ENCODE peak calls at places on chromosome 9, in ten cellular contexts. One of them, this sample, is unnamed.

GRCh38 chr9:113436753-113437515 is 26.4 kb downstream of the C9orf43 start:
- DNase-seq in hypothalamus: no peak
- DNase-seq in aorta: no peak
- DNase-seq in fibroblast of the conjunctiva: no peak
- DNase-seq in NCI-H1105 treated with DMSO at 0.1 percent for 48 hours: no peak
- DNase-seq in substantia nigra: no peak
- DNase-seq in mesendoderm: no peak
- DNase-seq in nucleus accumbens: no peak
- DNase-seq in T-helper 1 cell: no peak
- DNase-seq in sciatic nerve: no peak
- DNase-seq in this sample: no peak

GRCh38 chr9:88745281-88746001 is 210.5 kb downstream of the NXNL2 start:
- DNase-seq in nucleus accumbens: no peak
- DNase-seq in fibroblast of the conjunctiva: peak
- DNase-seq in sciatic nerve: no peak
- DNase-seq in NCI-H1105 treated with DMSO at 0.1 percent for 48 hours: no peak
- DNase-seq in substantia nigra: no peak
- DNase-seq in aorta: no peak
- DNase-seq in T-helper 1 cell: no peak
- DNase-seq in hypothalamus: no peak
- DNase-seq in mesendoderm: no peak
- DNase-seq in this sample: no peak

GRCh38 chr9:114359801-114360200 is 28.0 kb downstream of the AKNA start:
- DNase-seq in sciatic nerve: no peak
- DNase-seq in nucleus accumbens: no peak
- DNase-seq in fibroblast of the conjunctiva: no peak
- DNase-seq in T-helper 1 cell: no peak
- DNase-seq in hypothalamus: no peak
- DNase-seq in NCI-H1105 treated with DMSO at 0.1 percent for 48 hours: no peak
- DNase-seq in mesendoderm: no peak
- DNase-seq in aorta: peak
- DNase-seq in substantia nigra: no peak
- DNase-seq in this sample: no peak

GRCh38 chr9:4035809-4036208 is 264.1 kb downstream of the GLIS3 start:
- DNase-seq in hypothalamus: no peak
- DNase-seq in nucleus accumbens: no peak
- DNase-seq in mesendoderm: no peak
- DNase-seq in sciatic nerve: no peak
- DNase-seq in T-helper 1 cell: no peak
- DNase-seq in substantia nigra: no peak
- DNase-seq in fibroblast of the conjunctiva: no peak
- DNase-seq in aorta: no peak
- DNase-seq in NCI-H1105 treated with DMSO at 0.1 percent for 48 hours: no peak
- DNase-seq in this sample: no peak

GRCh38 chr9:134723491-134723890 is 81.9 kb downstream of the COL5A1 start:
- DNase-seq in hypothalamus: no peak
- DNase-seq in aorta: no peak
- DNase-seq in T-helper 1 cell: no peak
- DNase-seq in sciatic nerve: no peak
- DNase-seq in substantia nigra: no peak
- DNase-seq in NCI-H1105 treated with DMSO at 0.1 percent for 48 hours: no peak
- DNase-seq in nucleus accumbens: no peak
- DNase-seq in mesendoderm: no peak
- DNase-seq in fibroblast of the conjunctiva: no peak
- DNase-seq in this sample: no peak

GRCh38 chr9:136644593-136645342 is 17.9 kb upstream of the EGFL7 start:
- DNase-seq in fibroblast of the conjunctiva: no peak
- DNase-seq in substantia nigra: no peak
- DNase-seq in NCI-H1105 treated with DMSO at 0.1 percent for 48 hours: no peak
- DNase-seq in sciatic nerve: peak
- DNase-seq in nucleus accumbens: peak
- DNase-seq in aorta: no peak
- DNase-seq in T-helper 1 cell: peak
- DNase-seq in mesendoderm: peak
- DNase-seq in hypothalamus: peak
- DNase-seq in this sample: no peak

GRCh38 chr9:105858284-105858683 is 163.9 kb downstream of the TMEM38B start:
- DNase-seq in substantia nigra: no peak
- DNase-seq in fibroblast of the conjunctiva: no peak
- DNase-seq in sciatic nerve: no peak
- DNase-seq in T-helper 1 cell: no peak
- DNase-seq in hypothalamus: no peak
- DNase-seq in mesendoderm: no peak
- DNase-seq in nucleus accumbens: no peak
- DNase-seq in aorta: no peak
- DNase-seq in NCI-H1105 treated with DMSO at 0.1 percent for 48 hours: no peak
- DNase-seq in this sample: no peak

GRCh38 chr9:12771891-12772290 is 2.9 kb upstream of the LURAP1L start:
- DNase-seq in substantia nigra: no peak
- DNase-seq in NCI-H1105 treated with DMSO at 0.1 percent for 48 hours: no peak
- DNase-seq in sciatic nerve: no peak
- DNase-seq in aorta: no peak
- DNase-seq in nucleus accumbens: no peak
- DNase-seq in hypothalamus: no peak
- DNase-seq in fibroblast of the conjunctiva: no peak
- DNase-seq in T-helper 1 cell: no peak
- DNase-seq in mesendoderm: peak
- DNase-seq in this sample: no peak

GRCh38 chr9:24051587-24051986 is 225.5 kb upstream of the ELAVL2 start:
- DNase-seq in mesendoderm: peak
- DNase-seq in substantia nigra: no peak
- DNase-seq in aorta: no peak
- DNase-seq in sciatic nerve: no peak
- DNase-seq in T-helper 1 cell: no peak
- DNase-seq in NCI-H1105 treated with DMSO at 0.1 percent for 48 hours: no peak
- DNase-seq in nucleus accumbens: no peak
- DNase-seq in fibroblast of the conjunctiva: no peak
- DNase-seq in hypothalamus: no peak
- DNase-seq in this sample: no peak

GRCh38 chr9:130636648-130637020 is 27.8 kb upstream of the PRDM12 start:
- DNase-seq in fibroblast of the conjunctiva: no peak
- DNase-seq in NCI-H1105 treated with DMSO at 0.1 percent for 48 hours: no peak
- DNase-seq in sciatic nerve: no peak
- DNase-seq in mesendoderm: no peak
- DNase-seq in substantia nigra: no peak
- DNase-seq in hypothalamus: no peak
- DNase-seq in nucleus accumbens: no peak
- DNase-seq in T-helper 1 cell: no peak
- DNase-seq in aorta: peak
- DNase-seq in this sample: no peak

GRCh38 chr9:37913480-37914153 is 9.7 kb upstream of the SLC25A51 start:
- DNase-seq in nucleus accumbens: peak
- DNase-seq in sciatic nerve: peak
- DNase-seq in mesendoderm: peak
- DNase-seq in aorta: peak
- DNase-seq in hypothalamus: peak
- DNase-seq in fibroblast of the conjunctiva: no peak
- DNase-seq in substantia nigra: peak
- DNase-seq in T-helper 1 cell: peak
- DNase-seq in NCI-H1105 treated with DMSO at 0.1 percent for 48 hours: peak
- DNase-seq in this sample: peak

GRCh38 chr9:94805585-94805984 is 79.1 kb downstream of the AOPEP start:
- DNase-seq in substantia nigra: no peak
- DNase-seq in nucleus accumbens: no peak
- DNase-seq in hypothalamus: no peak
- DNase-seq in mesendoderm: no peak
- DNase-seq in aorta: no peak
- DNase-seq in fibroblast of the conjunctiva: peak
- DNase-seq in sciatic nerve: no peak
- DNase-seq in T-helper 1 cell: no peak
- DNase-seq in NCI-H1105 treated with DMSO at 0.1 percent for 48 hours: peak
- DNase-seq in this sample: no peak

GRCh38 chr9:128145951-128146351 is 3.3 kb upstream of the LCN2 start:
- DNase-seq in mesendoderm: no peak
- DNase-seq in nucleus accumbens: no peak
- DNase-seq in T-helper 1 cell: no peak
- DNase-seq in substantia nigra: no peak
- DNase-seq in hypothalamus: no peak
- DNase-seq in aorta: peak
- DNase-seq in fibroblast of the conjunctiva: no peak
- DNase-seq in sciatic nerve: no peak
- DNase-seq in NCI-H1105 treated with DMSO at 0.1 percent for 48 hours: no peak
- DNase-seq in this sample: no peak

GRCh38 chr9:133144142-133144886 is 19.4 kb downstream of the GBGT1 start:
- DNase-seq in sciatic nerve: peak
- DNase-seq in T-helper 1 cell: peak
- DNase-seq in mesendoderm: peak
- DNase-seq in fibroblast of the conjunctiva: no peak
- DNase-seq in substantia nigra: peak
- DNase-seq in hypothalamus: peak
- DNase-seq in nucleus accumbens: peak
- DNase-seq in aorta: peak
- DNase-seq in NCI-H1105 treated with DMSO at 0.1 percent for 48 hours: peak
- DNase-seq in this sample: peak

GRCh38 chr9:121271368-121272351 is 3.7 kb downstream of the GSN start:
- DNase-seq in NCI-H1105 treated with DMSO at 0.1 percent for 48 hours: no peak
- DNase-seq in hypothalamus: no peak
- DNase-seq in fibroblast of the conjunctiva: no peak
- DNase-seq in mesendoderm: no peak
- DNase-seq in nucleus accumbens: no peak
- DNase-seq in aorta: no peak
- DNase-seq in T-helper 1 cell: no peak
- DNase-seq in sciatic nerve: peak
- DNase-seq in substantia nigra: no peak
- DNase-seq in this sample: no peak

GRCh38 chr9:117218951-117219350 is 195.9 kb downstream of the ASTN2 start:
- DNase-seq in sciatic nerve: no peak
- DNase-seq in hypothalamus: no peak
- DNase-seq in nucleus accumbens: no peak
- DNase-seq in T-helper 1 cell: no peak
- DNase-seq in substantia nigra: no peak
- DNase-seq in NCI-H1105 treated with DMSO at 0.1 percent for 48 hours: no peak
- DNase-seq in fibroblast of the conjunctiva: no peak
- DNase-seq in mesendoderm: no peak
- DNase-seq in aorta: no peak
- DNase-seq in this sample: no peak

GRCh38 chr9:96420468-96421219 is 2.5 kb upstream of the ZNF367 start:
- DNase-seq in aorta: no peak
- DNase-seq in mesendoderm: peak
- DNase-seq in hypothalamus: no peak
- DNase-seq in T-helper 1 cell: no peak
- DNase-seq in NCI-H1105 treated with DMSO at 0.1 percent for 48 hours: peak
- DNase-seq in fibroblast of the conjunctiva: peak
- DNase-seq in substantia nigra: no peak
- DNase-seq in nucleus accumbens: no peak
- DNase-seq in sciatic nerve: no peak
- DNase-seq in this sample: no peak